ENCODE peak calls at places on chromosomes 7 and 10, in nine cellular contexts. S is AG04450; P is NCI-H1105 treated with DMSO at 0.1 percent for 48 hours; H is effector memory CD8-positive, alpha-beta T cell; E is AG09309; J is epithelial cell of prostate; R is HFF-Myc; Z is heart left ventricle; X is neural crest cell. O is an unnamed sample.

GRCh38 chr7:47999413-47999812 is 20.0 kb upstream of the HUS1 start:
- DNase-seq in E (no peak), Z (no peak), J (no peak), X (no peak), P (no peak), S (no peak), H (no peak), R (no peak), O (no peak)

GRCh38 chr7:84021292-84021898 is 173.2 kb downstream of the SEMA3A start:
- DNase-seq in H (no peak), X (no peak), E (no peak), J (no peak), S (no peak), P (no peak), R (no peak), Z (no peak), O (no peak)

GRCh38 chr7:149568218-149568617 is 70.6 kb upstream of the ZNF746 start:
- DNase-seq in S (no peak), J (no peak), X (no peak), H (no peak), R (no peak), E (no peak), Z (no peak), P (no peak), O (no peak)

GRCh38 chr7:55052726-55053431 is 34.1 kb downstream of the EGFR start:
- DNase-seq in R (no peak), P (no peak), H (no peak), X (no peak), Z (no peak), J (no peak), S (no peak), E (no peak), O (no peak)

GRCh38 chr7:123580406-123581161 is 21.0 kb upstream of the ASB15 start:
- DNase-seq in X (no peak), H (no peak), Z (no peak), E (peak; percentile 13), J (peak; percentile 3), S (no peak), P (peak; percentile 14), R (no peak), O (peak; percentile 52)

GRCh38 chr10:22133640-22134624 is 83.9 kb downstream of the EBLN1 start:
- DNase-seq in J (no peak), S (no peak), R (no peak), H (no peak), Z (no peak), X (no peak), P (no peak), E (no peak), O (no peak)

GRCh38 chr10:132538790-132539421 is 1.3 kb downstream of the INPP5A start:
- DNase-seq in Z (no peak), P (no peak), X (no peak), R (no peak), H (no peak), S (no peak), E (no peak), J (no peak), O (no peak)

GRCh38 chr7:139647085-139647484 is 123.6 kb downstream of the CLEC2L start:
- DNase-seq in X (no peak), J (no peak), S (no peak), E (no peak), Z (no peak), H (no peak), P (no peak), R (no peak), O (no peak)

GRCh38 chr10:126166797-126167196 is 221.5 kb downstream of the ADAM12 start:
- DNase-seq in Z (no peak), P (no peak), S (no peak), R (no peak), X (no peak), J (no peak), H (no peak), E (no peak), O (no peak)

GRCh38 chr10:79167537-79167936 is 98.8 kb downstream of the ZMIZ1 start:
- DNase-seq in P (no peak), H (no peak), X (no peak), S (no peak), E (no peak), J (no peak), R (no peak), Z (no peak), O (no peak)

GRCh38 chr7:17941171-17941490 is 837 bp upstream of the SNX13 start:
- DNase-seq in J (no peak), R (no peak), E (no peak), P (peak; percentile 51), H (no peak), S (no peak), X (no peak), Z (no peak), O (no peak)

GRCh38 chr7:64099656-64100531 is 54.7 kb downstream of the ZNF727 start:
- DNase-seq in S (no peak), E (no peak), R (no peak), Z (no peak), J (no peak), X (no peak), P (no peak), H (no peak), O (no peak)

GRCh38 chr7:111796671-111797070 is 234.4 kb upstream of the IMMP2L start:
- DNase-seq in X (peak; percentile 4), P (no peak), Z (no peak), R (no peak), E (no peak), H (no peak), J (no peak), S (no peak), O (no peak)

GRCh38 chr10:30158325-30158960 is 99.1 kb upstream of the JCAD start:
- DNase-seq in P (no peak), X (no peak), S (no peak), Z (no peak), R (no peak), J (no peak), E (no peak), H (no peak), O (no peak)

GRCh38 chr7:131843862-131844261 is 287.4 kb upstream of the PODXL start:
- DNase-seq in X (no peak), R (no peak), H (no peak), J (no peak), P (no peak), Z (no peak), E (no peak), S (no peak), O (no peak)

GRCh38 chr10:128624656-128625530 is 498.7 kb upstream of the MKI67 start:
- DNase-seq in R (no peak), Z (no peak), S (no peak), J (no peak), H (no peak), X (no peak), E (no peak), P (no peak), O (no peak)

GRCh38 chr10:125284875-125285597 is 124.7 kb upstream of the CTBP2 start:
- DNase-seq in X (no peak), Z (no peak), H (no peak), E (no peak), S (no peak), J (no peak), R (no peak), P (no peak), O (no peak)

GRCh38 chr7:153859239-153859638 is 193.0 kb upstream of the DPP6 start:
- DNase-seq in R (no peak), J (no peak), H (no peak), X (no peak), P (no peak), E (no peak), Z (no peak), S (no peak), O (no peak)

GRCh38 chr10:14063531-14064317 is 267.0 kb downstream of the FRMD4A start:
- DNase-seq in Z (no peak), S (peak; percentile 47), H (no peak), P (no peak), E (peak; percentile 98), X (no peak), J (no peak), R (no peak), O (no peak)

GRCh38 chr10:98956576-98957260 is 278.9 kb downstream of the HPSE2 start:
- DNase-seq in P (no peak), J (peak; percentile 8), X (no peak), Z (no peak), H (no peak), S (no peak), E (no peak), R (no peak), O (no peak)

GRCh38 chr7:127937066-127937680 is 94.1 kb downstream of the LRRC4 start:
- DNase-seq in S (no peak), P (no peak), E (no peak), X (no peak), J (no peak), H (no peak), R (no peak), Z (no peak), O (no peak)

GRCh38 chr7:129271500-129272355 is 46.9 kb downstream of the AHCYL2 start:
- DNase-seq in S (peak; percentile 6), E (no peak), X (peak; percentile 37), H (peak; percentile 66), J (no peak), Z (no peak), P (peak; percentile 52), R (peak; percentile 22), O (no peak)